ENCODE peak calls at places on chromosomes 5 and 9, in four cellular contexts. E is brain microvascular endothelial cell, I is colonic mucosa, X is GM23248. B is an unnamed sample.

GRCh38 chr5:68964679-68965078 is 129.1 kb upstream of the SLC30A5 start:
- DNase-seq in E (no peak), I (no peak), X (no peak), B (no peak)

GRCh38 chr5:76724871-76725270 is 8.9 kb downstream of the F2R start:
- DNase-seq in E (peak), I (no peak), X (peak), B (peak)

GRCh38 chr5:34585601-34586104 is 70.5 kb upstream of the RAI14 start:
- DNase-seq in E (peak), I (no peak), X (peak), B (peak)

GRCh38 chr5:150946351-150946905 is 41.6 kb upstream of the ZNF300 start:
- DNase-seq in E (peak), I (peak), X (peak), B (peak)

GRCh38 chr5:1510151-1510561 is 13.6 kb downstream of the LPCAT1 start:
- DNase-seq in E (no peak), I (no peak), X (no peak), B (no peak)

GRCh38 chr5:72951850-72952468 is 3.9 kb upstream of the FCHO2 start:
- DNase-seq in E (peak), I (peak), X (peak), B (peak)

GRCh38 chr5:103243665-103244064 is 14.9 kb upstream of the MACIR start:
- DNase-seq in E (peak), I (no peak), X (no peak), B (no peak)

GRCh38 chr5:150112211-150113046 is 26.1 kb upstream of the CSF1R start:
- DNase-seq in E (peak), I (peak), X (peak), B (peak)

GRCh38 chr5:8522635-8523034 is 653.7 kb downstream of the MTRR start:
- DNase-seq in E (no peak), I (no peak), X (no peak), B (no peak)

GRCh38 chr5:1322955-1323802 is 21.7 kb downstream of the CLPTM1L start:
- DNase-seq in E (no peak), I (no peak), X (no peak), B (no peak)

GRCh38 chr5:160837749-160838593 is 14.0 kb downstream of the ATP10B start:
- DNase-seq in E (no peak), I (no peak), X (peak), B (peak)

GRCh38 chr5:178432421-178433272 is 157.5 kb downstream of the COL23A1 start:
- DNase-seq in E (no peak), I (no peak), X (no peak), B (no peak)

GRCh38 chr9:114503009-114503408 is 2.3 kb downstream of the WHRN start:
- DNase-seq in E (no peak), I (no peak), X (no peak), B (no peak)

GRCh38 chr9:93127395-93127911 is 6.6 kb downstream of the NINJ1 start:
- DNase-seq in E (no peak), I (no peak), X (no peak), B (no peak)

GRCh38 chr9:33868430-33869000 is 51.6 kb downstream of the UBE2R2 start:
- DNase-seq in E (peak), I (no peak), X (peak), B (no peak)

DNA sequence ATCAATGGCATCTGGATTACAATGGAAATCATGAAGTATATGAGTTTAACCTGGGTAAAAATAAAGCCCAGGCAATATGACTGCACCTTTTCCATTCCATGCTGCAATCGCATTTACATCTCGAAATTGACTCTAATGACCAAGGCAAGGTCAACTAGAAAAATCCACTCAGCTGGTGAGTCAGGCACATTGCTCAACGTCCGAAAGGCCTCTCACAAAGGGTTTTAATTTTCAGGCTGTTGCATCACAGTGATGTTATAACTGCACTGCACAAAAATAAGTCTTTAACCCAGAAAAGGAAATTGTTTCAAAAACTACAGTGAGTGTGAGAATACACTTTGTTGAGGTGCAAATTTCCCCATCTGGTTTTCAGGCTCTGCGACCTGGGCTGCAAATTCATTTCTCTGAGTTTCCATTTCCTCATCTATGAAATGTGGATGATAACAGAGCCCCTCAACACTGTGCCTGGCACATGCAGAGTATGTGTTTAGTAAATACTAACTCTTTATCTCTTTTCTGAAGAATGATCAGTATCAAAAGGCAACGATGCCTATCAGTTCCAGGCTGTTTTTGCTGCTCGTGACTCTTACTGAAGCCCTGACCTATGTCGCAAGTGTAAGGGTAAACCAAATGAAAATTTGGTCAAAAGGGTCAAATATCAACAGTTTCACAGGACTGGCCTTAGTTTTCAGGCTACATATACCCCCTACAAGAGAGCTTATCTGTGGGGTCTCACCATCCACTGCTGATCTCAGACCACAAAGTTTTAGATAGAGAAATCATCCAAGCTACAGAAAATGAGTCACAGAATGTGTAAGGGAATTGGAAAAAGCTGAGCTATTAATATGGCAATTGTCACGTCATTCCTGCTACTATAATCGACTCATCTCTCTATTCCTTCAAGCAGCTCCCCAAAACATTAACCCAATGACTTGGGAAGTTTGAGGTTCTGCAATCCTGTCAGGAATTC is 4.1 kb downstream of the NFIL3 start:
- DNase-seq in E (peak), I (peak), X (peak), B (peak)
- H3K4me3 ChIP-seq in E (peak), I (no peak), X (peak), B (no peak)

GRCh38 chr5:170501931-170502330 is 1.9 kb upstream of the KCNIP1 start:
- DNase-seq in E (no peak), I (no peak), X (no peak), B (no peak)
- H3K4me3 ChIP-seq in E (no peak), I (no peak), X (no peak), B (no peak)

DNA sequence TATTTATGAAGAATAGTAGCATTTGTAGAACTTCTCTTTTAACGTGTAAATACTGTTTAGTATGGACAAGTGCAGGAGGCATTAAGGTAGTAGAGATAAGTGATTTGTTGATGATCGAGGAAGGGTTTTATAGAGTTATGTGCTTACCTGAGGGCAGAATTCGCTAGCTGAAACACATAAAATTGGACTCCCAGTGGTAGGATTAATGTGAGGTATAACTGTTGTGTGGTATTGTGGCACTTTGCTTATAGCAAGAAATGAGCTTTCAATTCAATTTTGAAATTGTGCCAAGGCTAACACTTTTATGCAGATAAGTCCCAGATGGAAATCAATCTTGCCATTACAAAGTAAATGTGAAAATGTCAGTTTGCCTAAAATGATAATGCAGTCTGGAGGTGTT is 1.2 kb downstream of the AP3S1 start:
- DNase-seq in E (no peak), I (no peak), X (peak), B (no peak)
- H3K4me3 ChIP-seq in E (peak), I (peak), X (peak), B (peak)

GRCh38 chr9:124706685-124707084 is 64.4 kb downstream of the NR6A1 start:
- DNase-seq in E (no peak), I (no peak), X (no peak), B (no peak)

GRCh38 chr9:124708633-124709032 is 62.5 kb downstream of the NR6A1 start:
- DNase-seq in E (peak), I (peak), X (peak), B (peak)

GRCh38 chr9:124707667-124708066 is 63.4 kb downstream of the NR6A1 start:
- DNase-seq in E (no peak), I (no peak), X (no peak), B (no peak)

GRCh38 chr9:124709291-124709690 is 61.8 kb downstream of the NR6A1 start:
- DNase-seq in E (no peak), I (no peak), X (no peak), B (no peak)

GRCh38 chr9:124708070-124708469 is 63.0 kb downstream of the NR6A1 start:
- DNase-seq in E (no peak), I (peak), X (no peak), B (peak)
- H3K4me3 ChIP-seq in E (no peak), I (no peak), X (no peak), B (no peak)

GRCh38 chr5:59829922-59830321 is 63.6 kb downstream of the PDE4D start:
- DNase-seq in E (no peak), I (no peak), X (no peak), B (no peak)
- H3K4me3 ChIP-seq in E (no peak), I (no peak), X (no peak), B (no peak)

GRCh38 chr9:126156898-126157297 is 169.7 kb upstream of the MVB12B start:
- DNase-seq in E (no peak), I (no peak), X (no peak), B (no peak)
- H3K4me3 ChIP-seq in E (no peak), I (no peak), X (no peak), B (no peak)

GRCh38 chr9:89481161-89481915 is 16.6 kb downstream of the SEMA4D start:
- DNase-seq in E (no peak), I (no peak), X (no peak), B (no peak)
- H3K4me3 ChIP-seq in E (no peak), I (no peak), X (no peak), B (no peak)

DNA sequence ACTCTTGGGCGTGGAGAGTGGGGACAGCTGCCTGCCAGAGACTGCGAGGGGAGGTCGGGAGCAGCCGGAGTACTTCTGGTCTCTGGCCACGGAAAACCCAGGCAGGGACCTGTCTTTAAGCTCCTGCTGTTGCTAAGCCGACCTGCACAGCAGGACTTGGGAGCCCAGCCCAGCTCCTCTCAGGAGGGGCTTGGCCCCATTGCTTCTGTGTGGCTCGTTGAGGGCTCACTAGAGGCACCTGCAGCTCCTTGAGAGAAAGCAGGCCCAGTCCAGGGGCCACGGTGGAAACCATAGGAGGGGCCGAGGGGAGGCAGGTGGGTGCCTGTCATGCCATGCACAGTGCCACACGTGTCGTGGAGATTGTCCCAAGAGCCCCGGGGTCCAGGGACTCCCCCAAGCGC is 3.3 kb upstream of the LCN2 start:
- DNase-seq in E (no peak), I (no peak), X (no peak), B (no peak)
- H3K4me3 ChIP-seq in E (no peak), I (no peak), X (no peak), B (no peak)

GRCh38 chr5:172807766-172808311 is 26.2 kb upstream of the ERGIC1 start:
- DNase-seq in E (no peak), I (no peak), X (peak), B (peak)
- H3K4me3 ChIP-seq in E (no peak), I (no peak), X (peak), B (no peak)

B was measured in epithelial cell of esophagus.